ENCODE peak calls at places on chromosomes 1 and 21, in six cellular contexts. G is neural progenitor cell, N is iPS DF 6.9, K is upper lobe of left lung, S is body of pancreas, U is transverse colon. J is an unnamed sample.

GRCh38 chr1:10899490-10900264 is 103.2 kb upstream of the CASZ1 start:
- DNase-seq in U (no peak), G (no peak), N (no peak), S (no peak), K (no peak), J (no peak)

GRCh38 chr1:172431721-172432192 is 11.3 kb downstream of the C1orf105 start:
- DNase-seq in S (peak; percentile 84), U (peak; percentile 75), G (no peak), K (peak; percentile 77), N (no peak), J (no peak)

GRCh38 chr1:246961939-246962373 is 30.2 kb upstream of the AHCTF1 start:
- DNase-seq in N (no peak), S (peak; percentile 62), K (peak; percentile 82), G (no peak), U (peak; percentile 24), J (no peak)

GRCh38 chr1:68495968-68496679 is 758 bp downstream of the DEPDC1 start:
- DNase-seq in K (no peak), N (no peak), U (no peak), G (peak; percentile 13), S (no peak), J (no peak)

GRCh38 chr1:160978510-160978927 is 23.9 kb upstream of the ITLN2 start:
- DNase-seq in N (no peak), K (peak; percentile 41), U (peak; percentile 41), G (no peak), S (peak; percentile 93), J (no peak)

GRCh38 chr1:77412069-77412793 is 130.4 kb downstream of the AK5 start:
- DNase-seq in U (no peak), K (no peak), S (no peak), N (no peak), G (no peak), J (no peak)

GRCh38 chr1:117561071-117561470 is 44.8 kb upstream of the TENT5C start:
- DNase-seq in S (no peak), U (no peak), G (no peak), N (no peak), K (no peak), J (no peak)

GRCh38 chr1:243246916-243247315 is 8.2 kb downstream of the CEP170 start:
- DNase-seq in N (no peak), K (no peak), S (no peak), U (no peak), G (no peak), J (no peak)

GRCh38 chr1:165034136-165034535 is 322.4 kb downstream of the LMX1A start:
- DNase-seq in U (no peak), K (no peak), G (no peak), S (no peak), N (no peak), J (no peak)

GRCh38 chr1:54274448-54274847 is 74.5 kb downstream of the MRPL37 start:
- DNase-seq in K (no peak), G (peak; percentile 31), N (no peak), S (no peak), U (no peak), J (no peak)

GRCh38 chr1:211738709-211739301 is 63.4 kb upstream of the NEK2 start:
- DNase-seq in G (no peak), S (no peak), K (peak; percentile 45), N (no peak), U (no peak), J (no peak)

GRCh38 chr1:60419023-60419422 is 345.5 kb upstream of the C1orf87 start:
- DNase-seq in U (no peak), K (no peak), S (no peak), G (no peak), N (no peak), J (no peak)

GRCh38 chr1:214993419-214993818 is 89.1 kb upstream of the KCNK2 start:
- DNase-seq in G (no peak), N (no peak), U (no peak), K (no peak), S (no peak), J (no peak)

GRCh38 chr1:152451254-152451653 is 37.2 kb upstream of the CRNN start:
- DNase-seq in G (no peak), N (no peak), S (no peak), U (no peak), K (no peak), J (peak; percentile 60)

GRCh38 chr1:152448095-152448494 is 34.0 kb upstream of the CRNN start:
- DNase-seq in G (no peak), S (no peak), K (no peak), U (no peak), N (no peak), J (no peak)

GRCh38 chr1:152449661-152450060 is 35.6 kb upstream of the CRNN start:
- DNase-seq in K (no peak), S (no peak), G (no peak), N (no peak), U (no peak), J (no peak)

GRCh38 chr1:152447484-152447883 is 33.4 kb upstream of the CRNN start:
- DNase-seq in S (no peak), N (no peak), G (no peak), U (no peak), K (no peak), J (no peak)

DNA sequence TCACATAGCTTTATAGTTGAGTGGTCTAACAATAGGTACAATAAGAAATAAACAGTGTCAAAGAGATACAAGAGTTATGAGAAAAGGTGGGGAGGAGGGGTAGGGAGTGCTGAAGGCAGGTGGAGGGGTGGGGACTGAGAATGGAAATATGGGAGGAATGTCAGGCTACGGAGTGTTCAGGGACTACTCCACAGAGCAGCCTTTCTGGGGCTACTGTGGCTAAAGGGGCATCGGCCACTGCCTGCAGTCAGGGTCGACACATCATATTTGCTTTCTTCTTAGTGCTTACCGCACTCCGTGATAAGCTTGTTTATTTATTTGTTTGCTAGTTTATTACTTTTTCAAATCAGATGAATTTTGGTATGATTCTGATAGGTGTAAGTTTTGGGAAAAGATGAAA is 34.4 kb upstream of the CRNN start:
- DNase-seq in G (no peak), U (no peak), S (no peak), N (no peak), K (no peak), J (peak; percentile 56)
- H3K9me3 ChIP-seq in G (peaks cover 26% of the 10 kb centered on the region), U (no peaks in the 10 kb centered on the region), S (no peaks in the 10 kb centered on the region), N (peaks cover 6% of the 10 kb centered on the region), K (no peaks in the 10 kb centered on the region), J (no peaks in the 10 kb centered on the region)

GRCh38 chr1:204991342-204991844 is 51.6 kb upstream of the CNTN2 start:
- DNase-seq in U (no peak), G (peak; percentile 66), N (peak; percentile 55), S (peak; percentile 22), K (no peak), J (no peak)
- H3K27ac ChIP-seq in U (no peak overlapping the region), G (no peak overlapping the region), N (no peak overlapping the region), S (no peak overlapping the region), K (no peak overlapping the region), J (peak overlapping the region; percentile 1)

GRCh38 chr1:180081474-180081873 is 73.2 kb upstream of the QSOX1 start:
- DNase-seq in S (no peak), G (no peak), N (no peak), U (no peak), K (no peak), J (no peak)
- H3K36me3 ChIP-seq in S (peaks cover 3% of the 10 kb centered on the region), G (peaks cover 16% of the 10 kb centered on the region), N (peaks cover 2% of the 10 kb centered on the region), U (peaks cover 56% of the 10 kb centered on the region), K (peaks cover 83% of the 10 kb centered on the region), J (no peaks in the 10 kb centered on the region)

GRCh38 chr21:21807598-21807903 is 809.3 kb downstream of the NCAM2 start:
- DNase-seq in G (no peak), N (no peak), S (no peak), K (no peak), U (no peak), J (no peak)
- H3K9me3 ChIP-seq in G (no peaks in the 10 kb centered on the region), N (no peaks in the 10 kb centered on the region), S (no peaks in the 10 kb centered on the region), K (no peaks in the 10 kb centered on the region), U (no peaks in the 10 kb centered on the region), J (no peaks in the 10 kb centered on the region)

GRCh38 chr1:931380-932177 is 7.9 kb downstream of the SAMD11 start:
- DNase-seq in U (no peak), K (no peak), G (no peak), N (no peak), S (no peak), J (no peak)

GRCh38 chr1:934991-935750 is 11.4 kb downstream of the SAMD11 start:
- DNase-seq in N (no peak), K (no peak), U (no peak), S (no peak), G (no peak), J (no peak)

GRCh38 chr1:932178-932520 is 8.4 kb downstream of the SAMD11 start:
- DNase-seq in S (no peak), U (no peak), G (no peak), N (no peak), K (no peak), J (no peak)

GRCh38 chr1:933603-933940 is 9.8 kb downstream of the SAMD11 start:
- DNase-seq in N (no peak), G (peak; percentile 49), S (no peak), U (no peak), K (no peak), J (no peak)

DNA sequence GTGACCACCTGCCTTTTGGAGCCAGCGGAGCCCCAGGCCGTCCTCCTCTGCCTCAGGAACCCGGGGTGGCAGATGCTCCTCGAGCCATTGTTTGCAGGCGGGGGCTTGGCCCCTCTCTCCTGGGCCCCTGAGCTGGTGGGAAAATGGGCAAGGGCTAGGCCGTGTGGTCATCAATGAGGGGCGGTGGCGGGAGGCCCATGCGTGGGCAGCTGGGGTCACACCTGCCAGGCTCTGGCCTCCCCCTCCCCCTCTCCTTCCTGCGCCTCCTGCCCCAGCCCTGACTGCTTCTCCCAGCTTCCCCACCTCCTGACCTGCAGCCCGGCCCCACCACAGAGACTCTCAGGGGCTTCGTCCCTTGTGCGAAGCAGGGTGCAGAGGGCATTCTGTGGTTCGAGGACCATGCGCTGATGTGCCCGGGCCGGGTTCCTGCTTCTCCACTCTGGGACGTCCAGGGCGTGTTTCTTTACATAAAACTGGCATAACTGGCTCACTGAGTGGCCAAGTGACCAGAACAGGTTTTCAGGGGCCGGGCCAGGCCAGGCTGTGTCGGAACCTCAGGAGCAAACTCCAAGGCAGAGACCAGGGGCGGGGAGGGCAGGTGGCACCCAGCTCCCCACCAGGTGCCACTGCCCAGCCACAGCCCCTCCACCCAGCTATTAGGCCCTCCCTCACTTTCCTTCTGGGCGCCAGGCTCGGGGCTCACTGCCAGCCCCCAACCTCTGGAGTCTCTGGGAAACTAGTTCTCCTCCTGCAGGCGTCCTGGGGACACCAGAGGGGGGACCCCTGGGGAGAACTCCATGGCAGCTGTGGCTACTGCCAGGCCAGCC is 9.3 kb downstream of the SAMD11 start:
- DNase-seq in G (no peak), K (peak; percentile 89), N (no peak), S (no peak), U (peak; percentile 39), J (no peak)
- H3K27ac ChIP-seq in G (no peak overlapping the region), K (no peak overlapping the region), N (no peak overlapping the region), S (no peak overlapping the region), U (no peak overlapping the region), J (no peak overlapping the region)

DNA sequence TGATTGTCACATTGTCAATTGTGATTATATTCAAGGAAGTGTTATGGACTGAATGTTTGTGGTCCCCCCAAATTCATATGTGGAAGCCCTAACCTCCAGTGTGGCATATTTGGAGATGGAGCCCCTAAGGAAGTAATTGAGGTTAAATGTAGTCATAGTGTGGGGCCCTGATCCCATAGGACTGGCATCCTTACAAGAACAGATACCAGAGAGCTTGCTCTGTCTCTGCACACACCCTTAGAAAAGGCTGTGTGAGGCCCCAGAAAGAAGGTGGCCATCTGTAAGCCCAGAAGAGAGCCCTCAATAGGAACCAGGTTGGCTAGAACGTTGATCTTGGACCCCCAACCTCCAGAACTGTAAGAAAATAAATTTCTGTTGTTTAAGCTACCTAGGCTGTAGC is 28.1 kb downstream of the VANGL1 start:
- DNase-seq in K (no peak), G (no peak), S (no peak), U (no peak), N (no peak), J (no peak)
- H3K36me3 ChIP-seq in K (no peaks in the 10 kb centered on the region), G (no peaks in the 10 kb centered on the region), S (no peaks in the 10 kb centered on the region), U (no peaks in the 10 kb centered on the region), N (peaks cover 3% of the 10 kb centered on the region), J (no peaks in the 10 kb centered on the region)

GRCh38 chr1:248243204-248243603 is 12.0 kb downstream of the OR2M4 start:
- DNase-seq in N (no peak), S (peak; percentile 28), G (peak; percentile 15), U (no peak), K (peak; percentile 36), J (no peak)
- H3K9me3 ChIP-seq in N (peaks cover 4% of the 10 kb centered on the region), S (no peaks in the 10 kb centered on the region), G (peaks cover 28% of the 10 kb centered on the region), U (no peaks in the 10 kb centered on the region), K (no peaks in the 10 kb centered on the region), J (no peaks in the 10 kb centered on the region)